ENCODE peak calls at places on chromosomes 16 and 17, in four cellular contexts. R is ovary, Q is H1, W is adrenal gland. F is an unnamed sample.

GRCh38 chr16:7345423-7345822 is 12.8 kb downstream of the RBFOX1 start:
- DNase-seq in R (no peak), Q (no peak), W (no peak), F (no peak)

GRCh38 chr17:17812211-17813054 is 24.4 kb downstream of the SREBF1 start:
- DNase-seq in R (peak; percentile 90), Q (no peak), W (peak; percentile 83), F (peak; percentile 79)

GRCh38 chr17:78144146-78144719 is 2.0 kb upstream of the C17orf99 start:
- DNase-seq in R (peak; percentile 96), Q (no peak), W (peak; percentile 92), F (peak; percentile 90)

GRCh38 chr17:17416400-17417360 is 60.1 kb upstream of the MED9 start:
- DNase-seq in R (no peak), Q (no peak), W (no peak), F (peak; percentile 58)

GRCh38 chr16:87064731-87065720 is 252.2 kb downstream of the C16orf95 start:
- DNase-seq in R (no peak), Q (no peak), W (no peak), F (no peak)

GRCh38 chr16:70700101-70701020 is 14.5 kb upstream of the MTSS2 start:
- DNase-seq in R (no peak), Q (no peak), W (no peak), F (no peak)

GRCh38 chr17:17206149-17206912 is at the start of gene PLD6:
- DNase-seq in R (peak; percentile 93), Q (no peak), W (peak; percentile 91), F (peak; percentile 86)

GRCh38 chr16:17798721-17799120 is 328.0 kb upstream of the XYLT1 start:
- DNase-seq in R (no peak), Q (no peak), W (no peak), F (no peak)

DNA sequence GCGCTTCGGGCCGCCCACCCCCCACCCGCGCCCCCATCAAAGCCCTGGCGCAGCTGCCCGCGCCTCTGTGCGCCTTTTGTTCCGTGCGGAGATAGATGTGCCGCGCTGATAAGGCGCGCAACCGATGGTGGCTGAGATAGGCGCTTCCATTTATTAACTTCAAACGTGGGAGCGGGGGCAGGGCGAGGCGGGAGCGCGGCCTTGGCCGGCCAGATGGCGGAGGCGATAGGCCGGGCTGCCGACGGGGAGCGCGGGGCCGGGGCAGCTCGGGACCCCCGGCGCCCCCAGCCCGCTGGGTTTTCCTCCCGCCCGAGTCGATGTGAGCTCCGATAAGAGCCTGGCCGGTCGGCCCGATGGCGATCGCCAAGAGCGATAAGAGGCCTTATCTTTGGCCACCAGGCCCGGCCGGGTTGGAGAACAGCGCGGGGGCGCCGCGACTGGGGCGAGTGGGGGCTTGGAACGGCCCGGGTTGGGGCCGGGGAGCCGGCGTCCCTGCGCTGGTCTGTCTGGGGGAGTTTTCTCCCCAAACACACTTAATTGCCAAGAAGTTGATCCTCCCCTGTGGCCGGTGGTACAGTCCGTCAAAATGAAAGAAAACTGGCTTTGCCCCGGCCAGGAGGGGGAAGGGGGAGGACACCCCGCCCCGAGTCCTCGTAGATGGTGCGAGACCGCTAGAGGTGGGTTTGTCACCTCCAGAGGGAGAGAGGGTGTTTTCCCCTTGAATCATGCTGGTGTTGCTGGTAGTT is 2.7 kb downstream of the ZFPM1 start:
- DNase-seq in R (peak; percentile 53), Q (no peak), W (peak; percentile 68), F (peak; percentile 49)
- TF ChIP-seq POLR2A in R (no peak), Q (no peak), W (no peak), F (no peak)

DNA sequence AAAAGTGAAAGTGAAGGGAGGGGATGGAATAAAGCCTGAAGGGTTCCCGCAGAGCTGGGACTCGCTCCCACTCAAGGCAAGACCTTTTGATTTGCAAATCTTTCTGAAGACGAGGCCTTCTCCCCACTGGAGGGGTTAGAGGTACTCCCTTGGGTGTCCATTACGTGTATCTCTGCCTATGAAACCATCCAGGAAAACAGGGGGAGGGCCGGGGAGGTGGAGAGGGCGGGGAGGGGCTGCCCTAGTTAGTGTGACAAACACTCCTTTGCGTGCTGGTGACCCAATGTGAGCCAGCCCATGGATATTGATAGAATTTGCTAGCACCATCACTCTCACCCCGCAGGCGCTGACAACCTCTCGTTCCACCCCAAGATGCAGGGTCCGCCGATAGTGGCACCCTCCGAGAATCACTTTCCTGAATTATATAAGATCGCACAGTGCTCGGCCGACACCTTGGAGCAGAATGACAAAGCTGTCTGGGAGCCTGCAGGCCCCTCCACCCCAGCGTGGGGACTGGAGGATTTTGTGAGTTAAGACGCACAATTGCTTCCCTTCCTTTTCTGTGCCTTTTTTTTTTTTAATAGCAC is 155.1 kb downstream of the C16orf78 start:
- DNase-seq in R (no peak), Q (no peak), W (no peak), F (no peak)
- H3K4me1 ChIP-seq in R (peaks cover 11% of the 10 kb centered on the region), Q (peaks cover 4% of the 10 kb centered on the region), W (no peaks in the 10 kb centered on the region), F (no peaks in the 10 kb centered on the region)

GRCh38 chr16:2092866-2093265 is 42.8 kb downstream of the PKD1 start:
- DNase-seq in R (no peak), Q (no peak), W (no peak), F (no peak)

GRCh38 chr16:2096853-2097620 is 38.7 kb downstream of the PKD1 start:
- DNase-seq in R (no peak), Q (no peak), W (no peak), F (no peak)

GRCh38 chr16:2093793-2094192 is 41.9 kb downstream of the PKD1 start:
- DNase-seq in R (no peak), Q (no peak), W (no peak), F (no peak)

GRCh38 chr16:2095315-2095853 is 40.3 kb downstream of the PKD1 start:
- DNase-seq in R (no peak), Q (no peak), W (no peak), F (no peak)

DNA sequence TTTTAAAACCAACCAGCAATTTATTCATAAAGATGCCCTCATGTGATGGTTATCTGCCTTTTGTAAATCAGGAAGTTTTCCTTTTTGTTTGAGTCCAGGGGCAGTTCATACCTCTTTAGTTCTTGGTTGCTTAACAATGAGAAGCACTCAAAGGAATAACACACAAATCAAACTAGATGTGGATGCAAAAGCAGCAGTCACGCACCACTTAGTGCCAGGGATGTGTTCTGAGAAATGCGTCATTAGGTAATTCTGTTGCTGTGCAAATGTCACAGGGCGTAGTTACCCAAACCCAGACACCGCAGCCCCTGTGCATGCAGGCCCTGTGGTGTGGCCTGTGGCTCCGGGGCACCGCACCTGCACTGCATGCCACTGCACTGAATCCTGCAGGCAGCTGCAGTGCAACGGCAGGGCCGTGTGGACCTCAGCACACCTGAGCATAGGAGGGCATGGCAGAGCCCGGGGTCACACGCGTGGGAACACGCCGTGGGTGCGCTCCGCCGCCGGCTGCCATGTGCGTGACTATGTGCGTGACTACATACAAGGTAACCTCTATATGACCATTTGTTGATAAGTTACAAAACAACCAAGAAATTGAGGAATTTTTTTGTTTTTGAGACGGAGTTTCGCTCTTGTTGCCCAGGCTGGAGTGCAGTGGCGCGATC is 39.6 kb downstream of the PKD1 start:
- DNase-seq in R (no peak), Q (no peak), W (no peak), F (no peak)
- H3K27ac ChIP-seq in R (no peak overlapping the region), Q (no peak overlapping the region), W (no peak overlapping the region), F (no peak overlapping the region)

GRCh38 chr17:76585649-76586593 is at the start of gene ST6GALNAC2:
- DNase-seq in R (peak; percentile 73), Q (no peak), W (peak; percentile 74), F (peak; percentile 84)
- TF ChIP-seq POLR2A in R (no peak), Q (no peak), W (no peak), F (no peak)

GRCh38 chr16:79839450-79839849 is 238.9 kb upstream of the MAF start:
- DNase-seq in R (peak; percentile 52), Q (no peak), W (no peak), F (no peak)

GRCh38 chr16:79838860-79839259 is 238.3 kb upstream of the MAF start:
- DNase-seq in R (peak; percentile 70), Q (no peak), W (no peak), F (no peak)

GRCh38 chr16:79834720-79835119 is 234.2 kb upstream of the MAF start:
- DNase-seq in R (no peak), Q (no peak), W (no peak), F (no peak)

GRCh38 chr16:79833559-79833958 is 233.0 kb upstream of the MAF start:
- DNase-seq in R (no peak), Q (no peak), W (no peak), F (no peak)

DNA sequence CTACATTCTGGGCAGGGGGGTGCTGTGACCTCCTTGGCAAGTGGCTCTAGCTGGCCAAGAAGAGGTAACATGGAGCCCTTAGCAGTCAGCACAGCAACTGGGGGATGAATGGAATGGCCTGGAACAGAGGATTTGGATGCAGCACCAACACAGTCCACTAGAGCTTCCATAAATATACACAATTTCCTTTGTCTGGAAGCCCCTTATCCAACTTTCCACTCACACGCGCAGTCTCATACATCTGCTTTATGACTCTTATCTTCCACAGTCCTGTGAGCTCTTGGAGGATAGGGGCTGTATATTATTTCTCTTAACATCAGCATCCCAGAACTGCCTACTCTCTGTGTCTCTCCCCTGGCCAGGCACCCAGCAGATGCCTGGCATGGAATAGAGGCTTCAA is 235.6 kb upstream of the MAF start:
- DNase-seq in R (no peak), Q (no peak), W (no peak), F (no peak)
- H3K4me1 ChIP-seq in R (peaks cover 13% of the 10 kb centered on the region), Q (no peaks in the 10 kb centered on the region), W (no peaks in the 10 kb centered on the region), F (peaks cover 16% of the 10 kb centered on the region)

GRCh38 chr16:81863630-81864352 is 84.7 kb downstream of the PLCG2 start:
- DNase-seq in R (no peak), Q (no peak), W (no peak), F (no peak)

GRCh38 chr16:81861915-81862314 is 82.8 kb downstream of the PLCG2 start:
- DNase-seq in R (no peak), Q (no peak), W (no peak), F (no peak)

GRCh38 chr16:81861503-81861902 is 82.4 kb downstream of the PLCG2 start:
- DNase-seq in R (no peak), Q (no peak), W (no peak), F (no peak)

GRCh38 chr16:81860310-81860709 is 81.2 kb downstream of the PLCG2 start:
- DNase-seq in R (no peak), Q (no peak), W (no peak), F (no peak)

GRCh38 chr16:81860867-81861266 is 81.8 kb downstream of the PLCG2 start:
- DNase-seq in R (no peak), Q (no peak), W (no peak), F (no peak)
- H3K27ac ChIP-seq in R (no peak overlapping the region), Q (no peak overlapping the region), W (peak overlapping the region; percentile 37), F (peak overlapping the region; percentile 10)

GRCh38 chr16:88535857-88536222 is 34.4 kb upstream of the ZC3H18 start:
- DNase-seq in R (no peak), Q (no peak), W (no peak), F (no peak)
- TF ChIP-seq POLR2A in R (no peak), Q (no peak), W (no peak), F (no peak)

F was measured in stomach.